ENCODE peak calls at places on chromosomes 6 and 20, in ten cellular contexts. Q is iris pigment epithelial cell; W is stimulated activated CD4-positive, alpha-beta T cell treated with anti-CD3 and anti-CD28 coated beads, Interleukin-1b, Interleukin-23, amount 100 ng/mL, for 48 hours; Z is GM04504; I is adipocyte; U is RWPE1; R is IMR-90; A is GM12891; P is left ventricle myocardium inferior; N is GM19239. B is an unnamed sample.

GRCh38 chr6:88059221-88059620 is 11.6 kb downstream of the SPACA1 start:
- DNase-seq in Q (no peak), W (no peak), Z (no peak), I (no peak), U (no peak), R (no peak), A (no peak), P (no peak), N (no peak), B (no peak)

GRCh38 chr6:44456070-44456965 is 68.8 kb downstream of the CDC5L start:
- DNase-seq in Q (peak), W (peak), Z (peak), I (peak), U (peak), R (peak), A (peak), P (no peak), N (peak), B (no peak)

GRCh38 chr6:112877134-112878100 is 530.3 kb downstream of the RFPL4B start:
- DNase-seq in Q (peak), W (no peak), Z (peak), I (peak), U (peak), R (peak), A (no peak), P (no peak), N (no peak), B (peak)

GRCh38 chr6:17635568-17635967 is 35.5 kb downstream of the FAM8A1 start:
- DNase-seq in Q (peak), W (no peak), Z (no peak), I (no peak), U (no peak), R (peak), A (no peak), P (no peak), N (no peak), B (no peak)

GRCh38 chr6:155147958-155148663 is 115.7 kb upstream of the CLDN20 start:
- DNase-seq in Q (no peak), W (no peak), Z (no peak), I (no peak), U (no peak), R (no peak), A (no peak), P (no peak), N (no peak), B (no peak)

GRCh38 chr20:52936368-52936986 is 35.7 kb upstream of the TSHZ2 start:
- DNase-seq in Q (no peak), W (no peak), Z (no peak), I (no peak), U (no peak), R (no peak), A (no peak), P (no peak), N (no peak), B (no peak)

GRCh38 chr6:113645986-113646385 is 211.2 kb upstream of the MARCKS start:
- DNase-seq in Q (no peak), W (no peak), Z (no peak), I (no peak), U (no peak), R (no peak), A (no peak), P (no peak), N (no peak), B (no peak)

GRCh38 chr6:112906737-112907136 is 559.6 kb downstream of the RFPL4B start:
- DNase-seq in Q (peak), W (no peak), Z (peak), I (peak), U (no peak), R (peak), A (no peak), P (peak), N (no peak), B (peak)

GRCh38 chr20:48260370-48260769 is 475.1 kb upstream of the SULF2 start:
- DNase-seq in Q (no peak), W (no peak), Z (no peak), I (no peak), U (no peak), R (no peak), A (no peak), P (peak), N (no peak), B (no peak)

GRCh38 chr6:134111062-134111677 is 58.7 kb upstream of the SLC2A12 start:
- DNase-seq in Q (peak), W (peak), Z (no peak), I (peak), U (peak), R (peak), A (peak), P (no peak), N (peak), B (peak)

GRCh38 chr6:26553739-26554668 is 15.8 kb downstream of the HMGN4 start:
- DNase-seq in Q (peak), W (peak), Z (peak), I (peak), U (peak), R (peak), A (no peak), P (peak), N (no peak), B (peak)

GRCh38 chr6:2942916-2943563 is 28.3 kb downstream of the SERPINB6 start:
- DNase-seq in Q (no peak), W (no peak), Z (no peak), I (no peak), U (no peak), R (no peak), A (no peak), P (no peak), N (no peak), B (no peak)

B was measured in stromal cell of bone marrow.